ENCODE peak calls at places on chromosomes 5 and 9, in five cellular contexts. O is HepG2, J is K562, N is HCT116, Z is GM12878. M is an unnamed sample.

GRCh38 chr9:75148551-75148950 is 60.2 kb downstream of the OSTF1 start:
- DNase-seq in O (no peak), Z (no peak), J (no peak), N (no peak), M (no peak)

GRCh38 chr9:126171641-126172040 is 155.0 kb upstream of the MVB12B start:
- DNase-seq in O (no peak), J (no peak), Z (no peak), N (no peak), M (no peak)

GRCh38 chr5:180673371-180674252 is 24.2 kb upstream of the FLT4 start:
- DNase-seq in Z (no peak), N (no peak), J (no peak), O (no peak), M (peak; percentile 24)

GRCh38 chr9:130235558-130236435 is 29.8 kb upstream of the HMCN2 start:
- DNase-seq in J (peak; percentile 78), Z (no peak), N (no peak), O (peak; percentile 25), M (peak; percentile 90)

GRCh38 chr9:93028448-93029006 is 30.0 kb upstream of the SUSD3 start:
- DNase-seq in N (no peak), J (no peak), O (no peak), Z (peak; percentile 59), M (no peak)

GRCh38 chr5:154197801-154198461 is 7.4 kb downstream of the GALNT10 start:
- DNase-seq in Z (peak; percentile 53), J (no peak), O (peak; percentile 44), N (no peak), M (no peak)

GRCh38 chr5:144487207-144487606 is 316.5 kb downstream of the KCTD16 start:
- DNase-seq in Z (no peak), O (no peak), J (no peak), N (no peak), M (no peak)

GRCh38 chr5:163564321-163564924 is 59.0 kb downstream of the MAT2B start:
- DNase-seq in J (peak; percentile 67), Z (peak; percentile 30), N (peak; percentile 48), O (peak; percentile 50), M (peak; percentile 58)

GRCh38 chr5:138051441-138052296 is 18.8 kb upstream of the FAM13B start:
- DNase-seq in Z (no peak), O (no peak), J (no peak), N (no peak), M (no peak)

GRCh38 chr5:175489693-175490443 is 11.5 kb downstream of the SFXN1 start:
- DNase-seq in N (no peak), Z (no peak), J (no peak), O (no peak), M (no peak)

GRCh38 chr5:36666986-36667385 is 60.6 kb downstream of the SLC1A3 start:
- DNase-seq in Z (no peak), O (no peak), J (no peak), N (no peak), M (no peak)

GRCh38 chr5:80711216-80711615 is 56.4 kb upstream of the DHFR start:
- DNase-seq in Z (no peak), J (no peak), O (no peak), N (no peak), M (no peak)

GRCh38 chr5:124253421-124253820 is 493.0 kb downstream of the ZNF608 start:
- DNase-seq in O (no peak), Z (no peak), N (no peak), J (no peak), M (no peak)

GRCh38 chr9:83557317-83557716 is 19.1 kb upstream of the FRMD3 start:
- DNase-seq in J (no peak), N (no peak), Z (no peak), O (no peak), M (peak; percentile 15)

GRCh38 chr9:109894921-109895758 is 115.1 kb downstream of the PALM2AKAP2 start:
- DNase-seq in O (no peak), J (no peak), N (no peak), Z (peak; percentile 68), M (no peak)

GRCh38 chr9:95181845-95182244 is 135.7 kb downstream of the FANCC start:
- DNase-seq in O (no peak), N (no peak), Z (no peak), J (no peak), M (no peak)

GRCh38 chr9:126146254-126147145 is 180.1 kb upstream of the MVB12B start:
- DNase-seq in N (no peak), Z (peak; percentile 15), O (peak; percentile 91), J (no peak), M (peak; percentile 45)

GRCh38 chr5:144203750-144204596 is 33.3 kb downstream of the KCTD16 start:
- DNase-seq in J (peak; percentile 36), N (peak; percentile 57), Z (no peak), O (peak; percentile 42), M (peak; percentile 34)

GRCh38 chr9:116318463-116319271 is 165.1 kb downstream of the PAPPA start:
- DNase-seq in Z (no peak), J (no peak), N (no peak), O (no peak), M (no peak)

GRCh38 chr5:111738118-111738517 is 18.9 kb downstream of the NREP start:
- DNase-seq in Z (no peak), O (peak; percentile 58), J (no peak), N (no peak), M (no peak)

GRCh38 chr5:1706021-1706420 is 93.6 kb downstream of the MRPL36 start:
- DNase-seq in N (no peak), J (no peak), O (no peak), Z (no peak), M (no peak)

GRCh38 chr5:39619161-39619818 is 194.5 kb upstream of the DAB2 start:
- DNase-seq in O (no peak), J (no peak), N (no peak), Z (no peak), M (no peak)

GRCh38 chr5:174239718-174240117 is 194.2 kb downstream of the NSG2 start:
- DNase-seq in J (no peak), Z (no peak), O (no peak), N (no peak), M (no peak)

GRCh38 chr5:9877473-9877872 is 247.3 kb upstream of the TAS2R1 start:
- DNase-seq in J (no peak), O (no peak), N (no peak), Z (no peak), M (no peak)

GRCh38 chr9:214488-215448 is at the start of gene DOCK8:
- DNase-seq in O (peak; percentile 31), J (peak; percentile 76), Z (no peak), N (peak; percentile 35), M (peak; percentile 32)

DNA sequence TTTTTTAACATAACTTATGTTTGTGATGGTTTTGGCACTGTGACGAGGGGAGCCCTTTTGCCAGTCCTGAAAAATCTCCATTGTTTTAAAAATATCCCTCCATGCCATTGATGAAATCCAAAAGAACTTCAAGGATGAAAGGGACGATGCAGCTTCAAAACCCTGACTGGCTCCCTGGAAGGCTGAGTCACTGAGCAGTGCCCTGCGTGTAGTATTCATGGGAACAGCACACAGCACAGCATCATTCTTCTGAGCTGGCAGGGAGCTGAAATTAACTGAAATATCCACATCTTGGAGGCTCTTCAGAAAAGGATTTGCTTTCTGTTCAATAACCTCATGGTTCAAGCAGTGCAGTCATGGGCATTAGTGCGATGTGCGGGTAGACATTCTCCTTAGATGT is 29.7 kb downstream of the PDE4D start:
- DNase-seq in O (no peak), Z (no peak), N (no peak), J (no peak), M (no peak)
- TF ChIP-seq ZBTB33 in O (no peak), Z (no peak), N (no peak), J (no peak), M (no peak)

GRCh38 chr9:117403848-117404247 is 11.0 kb downstream of the ASTN2 start:
- DNase-seq in O (no peak), J (no peak), N (no peak), Z (no peak), M (no peak)

GRCh38 chr9:117407436-117408022 is 7.3 kb downstream of the ASTN2 start:
- DNase-seq in Z (no peak), O (no peak), J (no peak), N (no peak), M (no peak)

GRCh38 chr9:117405950-117406705 is 8.7 kb downstream of the ASTN2 start:
- DNase-seq in Z (no peak), O (no peak), N (no peak), J (no peak), M (no peak)

GRCh38 chr9:117400131-117400530 is 14.7 kb downstream of the ASTN2 start:
- DNase-seq in Z (no peak), N (no peak), J (no peak), O (no peak), M (no peak)

DNA sequence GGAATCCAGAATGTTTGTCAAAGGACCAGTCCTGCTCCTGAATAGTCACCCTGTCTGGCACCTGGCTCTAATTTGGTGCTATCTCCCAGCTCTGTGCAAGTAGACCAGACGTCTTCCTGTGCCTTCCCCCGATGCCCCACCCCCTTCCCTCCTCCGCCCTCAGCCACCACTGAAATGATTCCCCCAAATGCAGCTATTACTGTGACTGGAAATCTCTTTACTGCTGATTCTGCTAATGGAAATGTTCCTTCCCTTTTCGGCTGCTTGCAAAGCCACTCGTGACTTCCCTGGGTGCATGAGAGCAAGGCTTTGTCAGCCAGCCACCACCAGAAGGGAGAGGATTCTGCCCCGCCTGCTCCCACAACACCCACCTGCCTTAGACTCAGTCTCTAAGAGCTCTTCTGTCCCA is 11.4 kb downstream of the ASTN2 start:
- DNase-seq in N (no peak), O (no peak), J (no peak), Z (no peak), M (peak; percentile 70)
- TF ChIP-seq ZBTB33 in N (no peak), O (no peak), J (no peak), Z (no peak), M (no peak)

GRCh38 chr5:134610715-134611114 is 21.9 kb downstream of the SAR1B start:
- DNase-seq in Z (no peak), N (no peak), J (no peak), O (no peak), M (no peak)

GRCh38 chr5:134606726-134607125 is 25.9 kb downstream of the SAR1B start:
- DNase-seq in Z (no peak), O (no peak), N (no peak), J (no peak), M (no peak)

GRCh38 chr5:134611515-134611914 is 21.1 kb downstream of the SAR1B start:
- DNase-seq in J (no peak), O (no peak), N (no peak), Z (no peak), M (no peak)

GRCh38 chr5:134609232-134609851 is 23.3 kb downstream of the SAR1B start:
- DNase-seq in Z (peak; percentile 41), O (no peak), J (no peak), N (no peak), M (no peak)

GRCh38 chr5:134608555-134608954 is 24.1 kb downstream of the SAR1B start:
- DNase-seq in J (no peak), O (no peak), Z (no peak), N (no peak), M (no peak)
- TF ChIP-seq ZBTB33 in J (no peak), O (no peak), Z (no peak), N (no peak), M (no peak)

DNA sequence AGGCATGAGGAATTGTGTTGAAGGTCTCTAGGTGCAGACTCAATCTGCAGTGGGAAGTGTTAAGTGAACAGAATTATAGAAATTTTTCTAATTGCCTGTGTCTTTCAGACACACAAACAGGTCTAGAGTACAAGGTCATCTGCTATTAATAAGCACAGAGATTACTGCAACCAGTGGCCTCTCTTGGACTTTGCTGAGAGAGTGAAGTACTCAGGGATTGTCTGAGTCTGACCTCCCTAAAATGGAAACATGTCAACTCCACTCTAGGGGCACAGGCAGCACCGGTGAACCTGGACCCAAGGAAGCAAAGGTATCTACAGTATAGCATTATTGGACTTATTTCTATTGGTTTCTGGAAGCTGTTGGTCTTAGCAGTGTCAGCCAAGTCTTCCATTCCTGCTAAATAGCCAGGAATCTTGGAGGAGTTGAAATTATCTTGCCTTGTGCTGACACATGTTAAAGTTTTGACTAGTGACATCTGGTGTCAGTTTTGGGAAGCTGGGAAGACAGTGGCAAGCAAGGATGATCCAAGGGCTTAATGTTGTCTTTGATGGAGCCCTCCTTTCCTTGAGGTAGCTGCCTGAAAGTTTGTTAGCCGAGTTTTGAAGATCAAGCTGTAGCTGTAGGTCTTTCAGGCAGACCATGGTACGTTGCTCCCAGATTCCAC is 61.1 kb upstream of the NMUR2 start:
- DNase-seq in J (no peak), Z (no peak), N (no peak), O (no peak), M (no peak)
- TF ChIP-seq ZBTB33 in J (no peak), Z (no peak), N (no peak), O (no peak), M (no peak)

M was measured in SK-N-SH.